ENCODE peak calls at places on chromosomes 5 and 9, in nine cellular contexts. One of them, this sample, is unnamed.

GRCh38 chr5:172713113-172713808 is 57.7 kb downstream of the DUSP1 start:
- DNase-seq in stomach: peak
- DNase-seq in body of pancreas: peak
- DNase-seq in prostate gland: peak
- DNase-seq in HepG2: no peak
- DNase-seq in H54: peak
- DNase-seq in tibial nerve: peak
- DNase-seq in heart left ventricle: peak
- DNase-seq in breast epithelium: no peak
- DNase-seq in this sample: peak

GRCh38 chr5:1751026-1751863 is 48.4 kb downstream of the MRPL36 start:
- DNase-seq in stomach: no peak
- DNase-seq in body of pancreas: no peak
- DNase-seq in prostate gland: no peak
- DNase-seq in HepG2: no peak
- DNase-seq in H54: no peak
- DNase-seq in tibial nerve: no peak
- DNase-seq in heart left ventricle: peak
- DNase-seq in breast epithelium: no peak
- DNase-seq in this sample: no peak

GRCh38 chr9:109302606-109303005 is 18.3 kb downstream of the EPB41L4B start:
- DNase-seq in stomach: no peak
- DNase-seq in body of pancreas: no peak
- DNase-seq in prostate gland: no peak
- DNase-seq in HepG2: no peak
- DNase-seq in H54: no peak
- DNase-seq in tibial nerve: no peak
- DNase-seq in heart left ventricle: no peak
- DNase-seq in breast epithelium: no peak
- DNase-seq in this sample: no peak

GRCh38 chr5:36894950-36895349 is 18.4 kb downstream of the NIPBL start:
- DNase-seq in stomach: no peak
- DNase-seq in body of pancreas: no peak
- DNase-seq in prostate gland: no peak
- DNase-seq in HepG2: no peak
- DNase-seq in H54: no peak
- DNase-seq in tibial nerve: no peak
- DNase-seq in heart left ventricle: no peak
- DNase-seq in breast epithelium: no peak
- DNase-seq in this sample: no peak

GRCh38 chr9:12775963-12776774 is 1.3 kb downstream of the LURAP1L start:
- DNase-seq in stomach: peak
- DNase-seq in body of pancreas: peak
- DNase-seq in prostate gland: peak
- DNase-seq in HepG2: peak
- DNase-seq in H54: peak
- DNase-seq in tibial nerve: peak
- DNase-seq in heart left ventricle: peak
- DNase-seq in breast epithelium: peak
- DNase-seq in this sample: peak

GRCh38 chr5:139649082-139649991 is 1.2 kb downstream of the CXXC5 start:
- DNase-seq in stomach: no peak
- DNase-seq in body of pancreas: peak
- DNase-seq in prostate gland: no peak
- DNase-seq in HepG2: no peak
- DNase-seq in H54: no peak
- DNase-seq in tibial nerve: no peak
- DNase-seq in heart left ventricle: no peak
- DNase-seq in breast epithelium: no peak
- DNase-seq in this sample: peak

GRCh38 chr9:92187989-92188714 is 72.9 kb upstream of the SPTLC1 start:
- DNase-seq in stomach: no peak
- DNase-seq in body of pancreas: no peak
- DNase-seq in prostate gland: no peak
- DNase-seq in HepG2: no peak
- DNase-seq in H54: no peak
- DNase-seq in tibial nerve: no peak
- DNase-seq in heart left ventricle: no peak
- DNase-seq in breast epithelium: no peak
- DNase-seq in this sample: no peak

GRCh38 chr5:118611332-118611945 is 376.9 kb downstream of the DTWD2 start:
- DNase-seq in stomach: peak
- DNase-seq in body of pancreas: no peak
- DNase-seq in prostate gland: no peak
- DNase-seq in HepG2: peak
- DNase-seq in H54: peak
- DNase-seq in tibial nerve: no peak
- DNase-seq in heart left ventricle: no peak
- DNase-seq in breast epithelium: no peak
- DNase-seq in this sample: peak

GRCh38 chr5:163809480-163809879 is 304.1 kb downstream of the MAT2B start:
- DNase-seq in stomach: no peak
- DNase-seq in body of pancreas: no peak
- DNase-seq in prostate gland: no peak
- DNase-seq in HepG2: no peak
- DNase-seq in H54: no peak
- DNase-seq in tibial nerve: no peak
- DNase-seq in heart left ventricle: no peak
- DNase-seq in breast epithelium: no peak
- DNase-seq in this sample: no peak

GRCh38 chr5:59789894-59790293 is 103.6 kb downstream of the PDE4D start:
- DNase-seq in stomach: no peak
- DNase-seq in body of pancreas: no peak
- DNase-seq in prostate gland: no peak
- DNase-seq in HepG2: no peak
- DNase-seq in H54: no peak
- DNase-seq in tibial nerve: no peak
- DNase-seq in heart left ventricle: no peak
- DNase-seq in breast epithelium: no peak
- DNase-seq in this sample: no peak

GRCh38 chr5:59791602-59792001 is 101.9 kb downstream of the PDE4D start:
- DNase-seq in stomach: no peak
- DNase-seq in body of pancreas: no peak
- DNase-seq in prostate gland: no peak
- DNase-seq in HepG2: no peak
- DNase-seq in H54: no peak
- DNase-seq in tibial nerve: no peak
- DNase-seq in heart left ventricle: no peak
- DNase-seq in breast epithelium: no peak
- DNase-seq in this sample: no peak

GRCh38 chr5:59789197-59789596 is 104.3 kb downstream of the PDE4D start:
- DNase-seq in stomach: no peak
- DNase-seq in body of pancreas: no peak
- DNase-seq in prostate gland: no peak
- DNase-seq in HepG2: no peak
- DNase-seq in H54: no peak
- DNase-seq in tibial nerve: no peak
- DNase-seq in heart left ventricle: no peak
- DNase-seq in breast epithelium: no peak
- DNase-seq in this sample: no peak

GRCh38 chr5:59791131-59791485 is 102.4 kb downstream of the PDE4D start:
- DNase-seq in stomach: no peak
- DNase-seq in body of pancreas: no peak
- DNase-seq in prostate gland: no peak
- DNase-seq in HepG2: no peak
- DNase-seq in H54: no peak
- DNase-seq in tibial nerve: no peak
- DNase-seq in heart left ventricle: no peak
- DNase-seq in breast epithelium: no peak
- DNase-seq in this sample: no peak

DNA sequence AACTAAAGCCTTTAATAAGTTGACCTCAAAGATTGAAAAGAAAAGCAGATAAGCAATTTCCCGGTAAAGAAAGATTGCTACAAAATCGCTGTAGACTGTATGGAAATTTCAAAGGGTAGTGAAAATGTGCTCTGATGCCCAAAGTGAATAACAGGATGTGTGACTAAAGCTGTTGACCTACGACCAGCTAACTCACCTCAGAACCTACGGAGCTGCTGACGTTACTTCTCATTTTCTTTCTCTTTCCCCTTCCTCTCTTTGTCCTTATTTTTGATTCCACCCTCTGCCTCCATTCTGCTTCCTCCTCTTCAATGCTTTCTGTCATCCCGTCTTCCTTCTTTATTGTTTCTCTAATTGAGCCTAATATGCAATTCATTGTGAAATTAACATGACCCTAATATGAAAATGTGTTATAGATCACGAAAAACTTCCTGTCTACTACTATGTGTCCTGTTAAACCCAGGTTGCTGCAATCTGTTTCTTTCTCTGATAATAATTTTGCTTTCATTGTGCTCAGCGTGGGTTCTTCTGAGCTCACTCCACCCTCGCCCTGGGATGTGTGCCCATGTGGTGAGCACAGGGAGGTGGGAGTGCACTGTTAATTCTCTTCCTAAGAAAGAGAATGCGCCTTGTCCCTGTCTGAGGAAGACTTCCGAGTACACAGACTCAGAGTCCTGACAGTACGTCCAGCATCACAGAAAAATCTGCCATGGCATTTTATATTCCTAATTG is 103.0 kb downstream of the PDE4D start:
- DNase-seq in stomach: no peak
- DNase-seq in body of pancreas: no peak
- DNase-seq in prostate gland: peak
- DNase-seq in HepG2: no peak
- DNase-seq in H54: no peak
- DNase-seq in tibial nerve: no peak
- DNase-seq in heart left ventricle: no peak
- DNase-seq in breast epithelium: no peak
- DNase-seq in this sample: no peak
- TF ChIP-seq POLR2A in stomach: no peak
- TF ChIP-seq POLR2A in body of pancreas: no peak
- TF ChIP-seq POLR2A in prostate gland: no peak
- TF ChIP-seq POLR2A in HepG2: no peak
- TF ChIP-seq POLR2A in H54: no peak
- TF ChIP-seq POLR2A in tibial nerve: no peak
- TF ChIP-seq POLR2A in heart left ventricle: no peak
- TF ChIP-seq POLR2A in breast epithelium: no peak
- TF ChIP-seq POLR2A in this sample: no peak

DNA sequence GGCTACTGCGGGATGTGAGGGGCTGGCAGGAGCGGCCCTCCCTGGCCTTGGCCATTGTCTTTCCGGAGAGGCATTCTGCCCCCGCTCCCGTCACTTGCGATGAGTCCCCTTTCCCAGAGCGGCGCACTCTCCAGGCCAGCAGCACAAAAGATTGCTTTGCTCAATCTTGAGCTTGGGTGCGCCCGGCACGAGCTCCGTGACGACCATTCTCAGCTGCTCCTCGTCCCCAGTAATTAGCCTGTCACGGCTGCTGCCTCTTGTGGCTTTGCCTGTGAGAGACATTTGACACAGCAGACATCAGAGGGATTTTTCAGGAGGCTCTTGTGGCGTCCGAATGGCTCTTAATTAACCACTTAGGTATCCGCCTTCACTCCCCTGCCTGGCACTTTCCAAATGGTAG is 397.9 kb upstream of the IRX1 start:
- DNase-seq in stomach: no peak
- DNase-seq in body of pancreas: no peak
- DNase-seq in prostate gland: no peak
- DNase-seq in HepG2: no peak
- DNase-seq in H54: no peak
- DNase-seq in tibial nerve: no peak
- DNase-seq in heart left ventricle: no peak
- DNase-seq in breast epithelium: no peak
- DNase-seq in this sample: no peak
- TF ChIP-seq POLR2A in stomach: no peak
- TF ChIP-seq POLR2A in body of pancreas: no peak
- TF ChIP-seq POLR2A in prostate gland: no peak
- TF ChIP-seq POLR2A in HepG2: no peak
- TF ChIP-seq POLR2A in H54: no peak
- TF ChIP-seq POLR2A in tibial nerve: no peak
- TF ChIP-seq POLR2A in heart left ventricle: no peak
- TF ChIP-seq POLR2A in breast epithelium: no peak
- TF ChIP-seq POLR2A in this sample: no peak

GRCh38 chr9:133944746-133945135 is 47.4 kb downstream of the VAV2 start:
- DNase-seq in stomach: no peak
- DNase-seq in body of pancreas: no peak
- DNase-seq in prostate gland: peak
- DNase-seq in HepG2: no peak
- DNase-seq in H54: peak
- DNase-seq in tibial nerve: no peak
- DNase-seq in heart left ventricle: no peak
- DNase-seq in breast epithelium: peak
- DNase-seq in this sample: no peak
- TF ChIP-seq POLR2A in stomach: no peak
- TF ChIP-seq POLR2A in body of pancreas: no peak
- TF ChIP-seq POLR2A in prostate gland: no peak
- TF ChIP-seq POLR2A in HepG2: no peak
- TF ChIP-seq POLR2A in H54: no peak
- TF ChIP-seq POLR2A in tibial nerve: no peak
- TF ChIP-seq POLR2A in heart left ventricle: no peak
- TF ChIP-seq POLR2A in breast epithelium: no peak
- TF ChIP-seq POLR2A in this sample: no peak

GRCh38 chr9:31389075-31389474 is 995.4 kb upstream of the ACO1 start:
- DNase-seq in stomach: no peak
- DNase-seq in body of pancreas: no peak
- DNase-seq in prostate gland: no peak
- DNase-seq in HepG2: no peak
- DNase-seq in H54: no peak
- DNase-seq in tibial nerve: no peak
- DNase-seq in heart left ventricle: no peak
- DNase-seq in breast epithelium: no peak
- DNase-seq in this sample: no peak

GRCh38 chr9:31394040-31394473 is 990.4 kb upstream of the ACO1 start:
- DNase-seq in stomach: no peak
- DNase-seq in body of pancreas: no peak
- DNase-seq in prostate gland: no peak
- DNase-seq in HepG2: no peak
- DNase-seq in H54: no peak
- DNase-seq in tibial nerve: no peak
- DNase-seq in heart left ventricle: no peak
- DNase-seq in breast epithelium: no peak
- DNase-seq in this sample: no peak

GRCh38 chr9:31390352-31391025 is 994.0 kb upstream of the ACO1 start:
- DNase-seq in stomach: no peak
- DNase-seq in body of pancreas: no peak
- DNase-seq in prostate gland: no peak
- DNase-seq in HepG2: no peak
- DNase-seq in H54: no peak
- DNase-seq in tibial nerve: no peak
- DNase-seq in heart left ventricle: no peak
- DNase-seq in breast epithelium: no peak
- DNase-seq in this sample: no peak

GRCh38 chr9:31393240-31393639 is 991.2 kb upstream of the ACO1 start:
- DNase-seq in stomach: no peak
- DNase-seq in body of pancreas: no peak
- DNase-seq in prostate gland: no peak
- DNase-seq in HepG2: no peak
- DNase-seq in H54: no peak
- DNase-seq in tibial nerve: no peak
- DNase-seq in heart left ventricle: no peak
- DNase-seq in breast epithelium: no peak
- DNase-seq in this sample: no peak

DNA sequence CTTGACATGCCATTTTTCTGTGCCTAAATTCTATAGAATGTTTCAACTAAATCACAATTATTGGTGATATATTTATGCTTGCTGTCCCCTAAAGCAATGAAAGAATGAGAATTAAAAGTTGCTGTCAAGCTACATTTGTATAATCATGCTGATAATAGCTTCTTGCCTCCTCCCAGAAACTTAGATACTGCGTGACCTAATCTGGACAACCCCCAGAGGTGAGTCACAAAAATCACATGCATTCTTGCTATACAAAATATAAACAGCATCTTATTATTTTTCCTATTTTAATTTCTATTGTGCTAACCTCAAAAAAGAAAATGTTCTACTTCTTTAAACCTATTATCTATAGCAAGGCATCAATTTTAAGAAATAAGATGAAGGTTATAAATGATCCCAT is 995.8 kb upstream of the ACO1 start:
- DNase-seq in stomach: no peak
- DNase-seq in body of pancreas: no peak
- DNase-seq in prostate gland: no peak
- DNase-seq in HepG2: no peak
- DNase-seq in H54: no peak
- DNase-seq in tibial nerve: no peak
- DNase-seq in heart left ventricle: no peak
- DNase-seq in breast epithelium: no peak
- DNase-seq in this sample: no peak
- TF ChIP-seq POLR2A in stomach: no peak
- TF ChIP-seq POLR2A in body of pancreas: no peak
- TF ChIP-seq POLR2A in prostate gland: no peak
- TF ChIP-seq POLR2A in HepG2: no peak
- TF ChIP-seq POLR2A in H54: no peak
- TF ChIP-seq POLR2A in tibial nerve: no peak
- TF ChIP-seq POLR2A in heart left ventricle: no peak
- TF ChIP-seq POLR2A in breast epithelium: no peak
- TF ChIP-seq POLR2A in this sample: no peak

This sample was measured in erythroblast.